ENCODE peak calls at places on chromosomes 12 and 14, in four cellular contexts. Q is mucosa of descending colon, H is HL-60, J is AG09309. A is an unnamed sample.

GRCh38 chr12:124352839-124353238 is 57.9 kb downstream of the RFLNA start:
- DNase-seq in Q (peak), H (peak), J (no peak), A (no peak)

GRCh38 chr12:2892246-2892645 is 1.6 kb downstream of the TULP3 start:
- DNase-seq in Q (no peak), H (no peak), J (no peak), A (no peak)

GRCh38 chr14:69637503-69638030 is 26.2 kb downstream of the SUSD6 start:
- DNase-seq in Q (peak), H (no peak), J (no peak), A (no peak)

GRCh38 chr12:106030210-106031175 is 108.3 kb downstream of the NUAK1 start:
- DNase-seq in Q (no peak), H (no peak), J (peak), A (no peak)

GRCh38 chr12:57224278-57224972 is 5.1 kb upstream of the SHMT2 start:
- DNase-seq in Q (no peak), H (no peak), J (no peak), A (no peak)

GRCh38 chr14:31993521-31993941 is 83.6 kb upstream of the ARHGAP5 start:
- DNase-seq in Q (no peak), H (no peak), J (no peak), A (no peak)

GRCh38 chr14:74919421-74920165 is 3.5 kb downstream of the RPS6KL1 start:
- DNase-seq in Q (no peak), H (no peak), J (no peak), A (no peak)

GRCh38 chr12:29710104-29710503 is 73.6 kb downstream of the TMTC1 start:
- DNase-seq in Q (no peak), H (no peak), J (no peak), A (no peak)

GRCh38 chr12:106118-106561 is 39.6 kb downstream of the IQSEC3 start:
- DNase-seq in Q (no peak), H (no peak), J (no peak), A (peak)

GRCh38 chr12:93317227-93317626 is 60.5 kb upstream of the NUDT4 start:
- DNase-seq in Q (no peak), H (no peak), J (no peak), A (no peak)

GRCh38 chr14:66572836-66573235 is 64.9 kb downstream of the GPHN start:
- DNase-seq in Q (no peak), H (no peak), J (no peak), A (no peak)

GRCh38 chr12:120998435-120998834 is 17.9 kb downstream of the C12orf43 start:
- DNase-seq in Q (no peak), H (no peak), J (no peak), A (no peak)

GRCh38 chr12:75613981-75614380 is 102.6 kb upstream of the KRR1 start:
- DNase-seq in Q (no peak), H (no peak), J (no peak), A (no peak)

GRCh38 chr12:12443482-12443881 is 86.6 kb downstream of the BORCS5 start:
- DNase-seq in Q (no peak), H (no peak), J (no peak), A (no peak)

GRCh38 chr14:106507354-106507753 is 981.0 kb downstream of the TMEM121 start:
- DNase-seq in Q (no peak), H (no peak), J (no peak), A (no peak)

GRCh38 chr14:100702590-100702989 is 24.1 kb upstream of the DLK1 start:
- DNase-seq in Q (no peak), H (no peak), J (no peak), A (no peak)

GRCh38 chr14:42490536-42490935 is 883.9 kb downstream of the LRFN5 start:
- DNase-seq in Q (no peak), H (no peak), J (no peak), A (no peak)

GRCh38 chr14:86683525-86683924 is 1153.6 kb downstream of the FLRT2 start:
- DNase-seq in Q (no peak), H (no peak), J (no peak), A (no peak)

GRCh38 chr12:122139941-122140340 is 34.1 kb downstream of the IL31 start:
- DNase-seq in Q (no peak), H (no peak), J (no peak), A (no peak)

GRCh38 chr14:92987713-92988510 is 65.0 kb downstream of the CHGA start:
- DNase-seq in Q (no peak), H (no peak), J (no peak), A (no peak)

GRCh38 chr14:105021656-105022275 is 883 bp upstream of the CDCA4 start:
- DNase-seq in Q (peak), H (peak), J (no peak), A (no peak)

GRCh38 chr14:22952418-22952817 is 4.5 kb downstream of the HAUS4 start:
- DNase-seq in Q (no peak), H (no peak), J (no peak), A (no peak)

GRCh38 chr12:43826681-43827458 is 9.0 kb upstream of the TMEM117 start:
- DNase-seq in Q (no peak), H (no peak), J (no peak), A (no peak)

GRCh38 chr12:53956914-53957536 is 2.3 kb downstream of the HOXC12 start:
- DNase-seq in Q (no peak), H (no peak), J (no peak), A (no peak)
- H3K4me3 ChIP-seq in Q (no peak), H (no peak), J (no peak), A (no peak)

DNA sequence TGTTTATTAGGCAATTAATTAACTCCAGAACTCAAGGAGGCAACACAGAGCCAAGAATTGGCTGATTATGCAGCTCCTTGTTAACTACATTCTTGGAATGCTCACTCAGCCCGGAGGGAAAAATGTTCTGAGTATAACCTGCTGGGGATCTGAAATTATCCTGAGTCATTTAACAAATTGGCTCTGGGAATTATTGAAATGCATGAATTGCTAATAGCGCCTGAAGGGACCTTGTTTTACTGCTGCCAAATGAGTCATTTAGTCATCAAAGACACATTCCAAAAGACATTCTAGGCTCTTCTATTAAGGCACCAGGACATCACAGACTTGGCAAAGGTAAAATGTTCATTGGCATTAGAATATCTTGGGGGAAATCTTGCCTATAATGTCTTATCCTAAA is 13.0 kb downstream of the TMEM52B start:
- DNase-seq in Q (no peak), H (no peak), J (peak), A (no peak)
- TF ChIP-seq CTCF in Q (no peak), H (no peak), J (no peak), A (no peak)

GRCh38 chr12:116677202-116677651 is 60.6 kb downstream of the SPRING1 start:
- DNase-seq in Q (no peak), H (peak), J (no peak), A (peak)
- H3K4me3 ChIP-seq in Q (no peak), H (no peak), J (no peak), A (no peak)

GRCh38 chr12:113954547-113954946 is 11.6 kb downstream of the RBM19 start:
- DNase-seq in Q (no peak), H (no peak), J (no peak), A (no peak)

GRCh38 chr12:113959096-113959495 is 7.0 kb downstream of the RBM19 start:
- DNase-seq in Q (no peak), H (no peak), J (no peak), A (no peak)

GRCh38 chr12:113958108-113958507 is 8.0 kb downstream of the RBM19 start:
- DNase-seq in Q (no peak), H (no peak), J (no peak), A (no peak)

GRCh38 chr12:113957627-113958026 is 8.5 kb downstream of the RBM19 start:
- DNase-seq in Q (no peak), H (no peak), J (no peak), A (no peak)

DNA sequence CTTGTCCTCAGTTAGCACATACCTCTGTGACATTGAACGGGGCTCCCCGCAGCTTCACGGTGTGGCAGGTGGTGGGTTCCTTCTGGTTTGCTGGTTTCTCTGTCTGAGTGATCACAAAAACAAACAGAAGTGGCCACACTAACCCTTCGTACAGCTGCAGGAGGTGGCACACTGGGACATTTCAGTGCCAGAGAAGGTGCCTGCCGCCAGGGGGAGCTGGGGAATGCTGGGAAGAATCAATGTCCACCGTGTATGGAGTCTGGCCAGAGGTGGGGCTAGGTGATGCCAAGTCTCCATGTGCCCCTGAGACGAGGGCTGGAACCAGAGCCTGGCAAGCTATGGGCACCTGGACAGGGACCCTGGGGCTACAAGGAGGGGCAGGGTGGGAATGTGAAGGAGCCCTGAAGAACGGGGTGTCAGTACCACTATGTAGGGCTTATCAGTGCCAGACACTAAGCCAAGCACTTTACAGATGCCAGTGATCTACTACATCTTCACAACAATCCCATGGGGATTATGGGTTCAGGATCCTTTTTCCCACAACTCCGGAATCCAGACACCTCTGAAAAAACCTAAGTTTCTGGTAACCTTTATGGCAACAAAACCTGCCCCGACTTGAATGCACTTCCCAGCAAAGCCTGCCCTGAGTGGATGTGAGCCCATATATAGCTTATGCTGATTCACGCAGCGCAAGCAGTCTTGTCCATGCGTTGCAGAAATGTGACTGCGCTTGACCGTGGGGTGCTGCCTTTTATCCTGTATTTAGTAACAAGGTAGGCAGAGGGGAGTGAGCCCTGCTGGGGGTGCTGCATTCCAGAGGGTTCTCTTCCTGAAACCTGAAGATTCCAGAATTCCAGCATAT is 10.8 kb downstream of the RBM19 start:
- DNase-seq in Q (no peak), H (peak), J (no peak), A (no peak)
- TF ChIP-seq CTCF in Q (no peak), H (peak), J (peak), A (peak)

GRCh38 chr12:72267974-72268373 is 4.2 kb upstream of the TRHDE start:
- DNase-seq in Q (no peak), H (no peak), J (no peak), A (no peak)

GRCh38 chr12:72269491-72269890 is 2.7 kb upstream of the TRHDE start:
- DNase-seq in Q (no peak), H (no peak), J (no peak), A (no peak)

GRCh38 chr12:72270246-72270645 is 1.9 kb upstream of the TRHDE start:
- DNase-seq in Q (no peak), H (no peak), J (no peak), A (no peak)

GRCh38 chr12:72271401-72271740 is 799 bp upstream of the TRHDE start:
- DNase-seq in Q (no peak), H (no peak), J (no peak), A (no peak)

DNA sequence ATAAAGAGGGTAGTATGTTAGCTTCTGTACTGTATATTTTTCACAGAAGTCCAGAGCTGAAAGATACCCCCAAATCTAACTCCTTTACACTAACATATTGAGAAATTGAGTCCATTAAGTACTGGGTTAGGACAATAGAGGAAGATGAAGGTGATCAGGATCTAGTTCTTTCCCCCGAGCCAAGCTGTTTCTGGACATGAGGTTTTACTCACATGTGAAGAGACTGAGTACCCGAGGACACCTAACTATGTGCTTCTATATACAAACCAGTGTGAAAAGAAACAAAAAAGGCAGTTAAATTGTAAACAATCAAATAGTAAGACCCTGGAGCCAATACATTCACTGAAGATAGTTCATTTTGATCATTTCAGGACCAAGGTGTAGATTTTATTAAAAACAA is 3.8 kb upstream of the TRHDE start:
- DNase-seq in Q (no peak), H (no peak), J (no peak), A (no peak)
- H3K4me3 ChIP-seq in Q (no peak), H (no peak), J (no peak), A (no peak)

GRCh38 chr12:108228746-108229145 is 99.7 kb downstream of the WSCD2 start:
- DNase-seq in Q (no peak), H (no peak), J (no peak), A (no peak)

GRCh38 chr12:108231909-108232434 is 102.9 kb downstream of the WSCD2 start:
- DNase-seq in Q (no peak), H (no peak), J (no peak), A (no peak)

GRCh38 chr12:108231109-108231905 is 102.2 kb downstream of the WSCD2 start:
- DNase-seq in Q (no peak), H (no peak), J (no peak), A (no peak)

GRCh38 chr12:108232565-108232964 is 103.5 kb downstream of the WSCD2 start:
- DNase-seq in Q (no peak), H (no peak), J (no peak), A (no peak)

DNA sequence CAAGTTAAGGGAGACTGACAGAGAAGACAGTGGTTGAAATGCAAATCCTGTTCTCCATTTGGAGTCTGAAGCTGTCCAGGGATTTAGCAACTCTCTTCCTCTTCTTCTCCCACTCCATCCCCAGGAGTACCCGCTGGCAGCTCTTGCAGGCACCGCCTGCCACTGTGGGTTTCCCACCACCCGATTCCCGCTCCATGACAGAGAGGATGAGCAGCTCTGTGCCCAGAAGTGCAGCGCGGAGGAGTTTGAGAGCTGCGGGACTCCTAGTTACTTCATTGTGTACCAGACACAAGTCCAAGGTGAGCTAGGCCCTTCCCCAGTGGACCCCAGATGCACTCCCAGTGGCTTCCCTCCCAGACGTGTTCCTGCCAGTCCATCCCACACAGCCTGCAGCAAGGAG is 97.8 kb downstream of the WSCD2 start:
- DNase-seq in Q (no peak), H (no peak), J (no peak), A (no peak)
- TF ChIP-seq CTCF in Q (no peak), H (no peak), J (no peak), A (no peak)

DNA sequence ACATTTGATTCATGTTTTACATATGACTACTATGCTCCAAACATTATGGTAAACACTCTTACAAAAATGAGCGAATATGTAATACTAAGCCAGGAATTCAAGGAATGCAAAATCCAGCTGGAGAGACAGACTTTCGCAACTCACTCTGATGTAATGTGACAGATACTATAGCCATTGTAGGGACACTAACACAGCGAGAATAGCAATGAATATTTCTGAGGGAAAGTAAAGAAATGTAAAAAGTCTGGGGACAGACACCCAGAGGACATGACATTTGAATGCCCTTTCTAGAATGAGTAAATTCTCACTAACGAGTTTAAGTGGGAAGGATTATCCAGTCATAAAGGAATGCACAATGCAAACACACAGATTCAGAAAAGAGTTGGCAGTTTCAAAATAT is 121.9 kb downstream of the PIK3C2G start:
- DNase-seq in Q (no peak), H (no peak), J (peak), A (no peak)
- H3K4me3 ChIP-seq in Q (no peak), H (no peak), J (no peak), A (no peak)

GRCh38 chr12:129909051-129910020 is 5.5 kb upstream of the TMEM132D start:
- DNase-seq in Q (no peak), H (no peak), J (no peak), A (no peak)

DNA sequence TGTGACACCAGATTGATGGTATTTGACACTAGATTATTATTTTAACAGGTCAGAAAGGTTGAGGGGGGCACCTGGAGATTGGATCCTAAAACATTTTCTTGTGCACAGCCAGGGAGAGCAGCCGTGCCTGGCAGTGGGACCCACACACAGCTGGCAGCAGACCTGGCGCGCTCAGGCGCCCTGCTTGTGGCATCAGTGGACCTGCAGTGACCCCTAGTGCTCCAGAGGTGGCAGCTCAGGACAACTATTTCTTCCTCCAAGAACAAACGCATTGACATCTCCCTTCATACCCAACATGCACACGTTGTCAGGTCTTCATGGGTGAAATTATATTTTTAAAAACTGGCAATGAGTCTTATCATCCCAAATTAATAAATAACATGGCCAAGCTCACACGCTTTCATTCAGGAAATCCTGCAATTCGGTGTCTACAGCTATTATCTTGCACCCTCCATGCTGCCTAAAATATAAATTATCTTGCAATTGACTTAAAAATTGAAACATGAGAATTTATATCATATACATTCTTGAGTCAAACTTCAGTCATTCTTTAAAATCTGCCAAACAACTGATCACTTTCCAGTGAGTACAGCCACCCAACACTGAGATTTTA is 7.7 kb upstream of the TMEM132D start:
- DNase-seq in Q (no peak), H (peak), J (no peak), A (no peak)
- TF ChIP-seq CTCF in Q (peak), H (peak), J (no peak), A (peak)

GRCh38 chr12:101891462-101891971 is 14.1 kb downstream of the DRAM1 start:
- DNase-seq in Q (no peak), H (peak), J (peak), A (peak)
- H3K4me3 ChIP-seq in Q (no peak), H (no peak), J (no peak), A (no peak)